ENCODE peak calls at places on chromosomes 7 and 10, in seven cellular contexts. L, X, N, C, O, Q and P are unnamed samples.
A peak's percentile ranks its signal among the peaks of the same experiment; 100 is the strongest.

GRCh38 chr10:5896765-5897340 is 6.8 kb downstream of the FBH1 start:
- DNase-seq in L (no peak), X (no peak), N (no peak), C (no peak), O (no peak), Q (no peak), P (no peak)

GRCh38 chr10:31749981-31750850 is 178.4 kb downstream of the ARHGAP12 start:
- DNase-seq in L (peak; percentile 76), X (no peak), N (no peak), C (peak; percentile 46), O (no peak), Q (no peak), P (no peak)

GRCh38 chr10:126754966-126755365 is 84.5 kb upstream of the C10orf90 start:
- DNase-seq in L (no peak), X (no peak), N (no peak), C (no peak), O (no peak), Q (no peak), P (no peak)

GRCh38 chr7:121041516-121042148 is 53.1 kb downstream of the CPED1 start:
- DNase-seq in L (no peak), X (no peak), N (no peak), C (no peak), O (no peak), Q (peak; percentile 14), P (no peak)

GRCh38 chr7:75042299-75042698 is 31.3 kb downstream of the RCC1L start:
- DNase-seq in L (no peak), X (no peak), N (no peak), C (no peak), O (no peak), Q (no peak), P (no peak)

GRCh38 chr10:62093863-62094291 is 174.8 kb downstream of the RTKN2 start:
- DNase-seq in L (no peak), X (no peak), N (no peak), C (no peak), O (no peak), Q (peak; percentile 51), P (no peak)

GRCh38 chr10:132897516-132898381 is 44.6 kb downstream of the CFAP46 start:
- DNase-seq in L (no peak), X (no peak), N (no peak), C (no peak), O (no peak), Q (no peak), P (no peak)

GRCh38 chr7:1290262-1291039 is 57.8 kb downstream of the UNCX start:
- DNase-seq in L (no peak), X (peak; percentile 43), N (peak; percentile 45), C (no peak), O (no peak), Q (peak; percentile 58), P (no peak)

GRCh38 chr10:114507449-114507848 is 103.1 kb upstream of the AFAP1L2 start:
- DNase-seq in L (peak; percentile 36), X (no peak), N (peak; percentile 91), C (no peak), O (no peak), Q (no peak), P (no peak)